ENCODE peak calls at places on chromosomes 6 and 20, in six cellular contexts. Y is effector CD4-positive, alpha-beta T cell; E is body of pancreas; P is NCI-H2107; I is midbrain; M is dorsolateral prefrontal cortex. C is an unnamed sample.

GRCh38 chr6:6179858-6180257 is 140.6 kb downstream of the F13A1 start:
- DNase-seq in P (no peak), M (no peak), Y (no peak), E (no peak), I (no peak), C (no peak)

GRCh38 chr20:62203378-62204030 is 16.6 kb downstream of the HRH3 start:
- DNase-seq in Y (no peak), I (no peak), M (no peak), E (no peak), P (peak), C (no peak)

GRCh38 chr6:53710788-53711187 is 45.2 kb upstream of the KLHL31 start:
- DNase-seq in Y (no peak), E (no peak), P (no peak), M (no peak), I (no peak), C (no peak)

GRCh38 chr6:31730631-31731086 is 1.6 kb upstream of the DDAH2 start:
- DNase-seq in P (no peak), I (no peak), M (no peak), E (no peak), Y (no peak), C (no peak)

GRCh38 chr6:17884501-17885039 is 102.9 kb downstream of the KIF13A start:
- DNase-seq in P (no peak), Y (no peak), E (no peak), I (no peak), M (no peak), C (no peak)

GRCh38 chr6:145277358-145278097 is 457.8 kb downstream of the EPM2A start:
- DNase-seq in I (no peak), E (no peak), P (no peak), M (no peak), Y (no peak), C (no peak)

GRCh38 chr20:38673731-38674177 is 50.5 kb upstream of the SLC32A1 start:
- DNase-seq in M (peak), E (no peak), P (no peak), I (peak), Y (no peak), C (no peak)

GRCh38 chr20:45235995-45236394 is 14.8 kb downstream of the SEMG2 start:
- DNase-seq in E (peak), Y (no peak), I (no peak), P (no peak), M (no peak), C (no peak)

GRCh38 chr6:166460473-166461437 is 78.0 kb upstream of the MPC1 start:
- DNase-seq in M (no peak), E (no peak), I (no peak), Y (no peak), P (no peak), C (no peak)

GRCh38 chr6:154460306-154461071 is 50.0 kb downstream of the CNKSR3 start:
- DNase-seq in Y (no peak), E (peak), P (no peak), I (no peak), M (no peak), C (no peak)

GRCh38 chr6:82711992-82712788 is 348.6 kb downstream of the TPBG start:
- DNase-seq in E (no peak), P (no peak), I (peak), Y (no peak), M (peak), C (no peak)

GRCh38 chr6:164826831-164827468 is 482.5 kb downstream of the C6orf118 start:
- DNase-seq in I (peak), Y (no peak), P (no peak), M (no peak), E (no peak), C (no peak)

GRCh38 chr6:26172496-26172958 is 85.3 kb downstream of the HFE start:
- DNase-seq in Y (peak), I (peak), M (no peak), P (no peak), E (peak), C (no peak)

GRCh38 chr6:35511183-35511941 is 1.3 kb downstream of the TULP1 start:
- DNase-seq in I (no peak), P (no peak), E (no peak), M (no peak), Y (no peak), C (no peak)

GRCh38 chr6:140988780-140989179 is 1143.9 kb upstream of the GJE1 start:
- DNase-seq in M (no peak), Y (no peak), E (no peak), I (no peak), P (no peak), C (no peak)

GRCh38 chr6:141443668-141444067 is 689.1 kb upstream of the GJE1 start:
- DNase-seq in I (no peak), M (no peak), E (no peak), Y (no peak), P (no peak), C (no peak)

GRCh38 chr6:13848553-13849150 is 34.3 kb upstream of the MCUR1 start:
- DNase-seq in E (no peak), P (no peak), Y (no peak), I (no peak), M (no peak), C (peak)

GRCh38 chr6:44254201-44254956 is 2.9 kb downstream of the SLC35B2 start:
- DNase-seq in P (no peak), E (no peak), I (no peak), Y (no peak), M (no peak), C (no peak)

GRCh38 chr20:20373046-20373706 is 5.3 kb downstream of the INSM1 start:
- DNase-seq in Y (no peak), P (no peak), M (peak), E (no peak), I (no peak), C (no peak)

GRCh38 chr6:18528084-18528743 is 141.1 kb downstream of the RNF144B start:
- DNase-seq in I (no peak), Y (no peak), E (no peak), P (no peak), M (no peak), C (no peak)

GRCh38 chr6:1643830-1644445 is 34.2 kb downstream of the FOXC1 start:
- DNase-seq in P (no peak), I (no peak), M (no peak), Y (no peak), E (no peak), C (no peak)